ENCODE peak calls at places on chromosomes 3 and 15, in four cellular contexts. P, V, G and Q are unnamed samples.

GRCh38 chr3:12143949-12144504 is 14.7 kb downstream of the TIMP4 start:
- DNase-seq in P (peak; percentile 81), V (no peak), G (no peak), Q (no peak)

GRCh38 chr3:46990573-46991374 is 11.3 kb downstream of the NBEAL2 start:
- DNase-seq in P (no peak), G (no peak), V (no peak), Q (no peak)

GRCh38 chr3:9779721-9780450 is 10.1 kb upstream of the CAMK1 start:
- DNase-seq in P (no peak), V (no peak), G (no peak), Q (no peak)

GRCh38 chr15:48795901-48796300 is 15.0 kb downstream of the CEP152 start:
- DNase-seq in V (no peak), G (no peak), P (no peak), Q (peak; percentile 18)

GRCh38 chr3:170021083-170021482 is 16.7 kb upstream of the GPR160 start:
- DNase-seq in V (no peak), P (no peak), G (no peak), Q (peak; percentile 27)

GRCh38 chr15:41790169-41790568 is 15.9 kb downstream of the MAPKBP1 start:
- DNase-seq in V (no peak), G (no peak), P (no peak), Q (no peak)

GRCh38 chr3:36993326-36994283 is at the start of gene MLH1:
- DNase-seq in G (peak; percentile 53), V (peak; percentile 100), P (peak; percentile 100), Q (peak; percentile 100)

GRCh38 chr3:161177996-161178395 is 43.1 kb upstream of the NMD3 start:
- DNase-seq in G (no peak), V (no peak), P (no peak), Q (no peak)

GRCh38 chr3:146080578-146080977 is 80.4 kb downstream of the PLOD2 start:
- DNase-seq in G (no peak), P (no peak), V (no peak), Q (no peak)

GRCh38 chr3:187197255-187197654 is at the start of gene RTP1:
- DNase-seq in P (no peak), G (no peak), V (peak; percentile 56), Q (peak; percentile 44)

GRCh38 chr15:38899300-38899699 is 334.7 kb upstream of the RASGRP1 start:
- DNase-seq in G (no peak), V (no peak), P (peak; percentile 92), Q (no peak)

GRCh38 chr3:133843634-133844033 is 38.0 kb downstream of the SRPRB start:
- DNase-seq in G (no peak), V (no peak), P (peak; percentile 89), Q (no peak)

GRCh38 chr3:102471001-102471400 is 36.2 kb downstream of the ZPLD1 start:
- DNase-seq in G (peak; percentile 17), P (no peak), V (peak; percentile 78), Q (peak; percentile 86)

GRCh38 chr15:38868326-38869114 is 303.9 kb upstream of the RASGRP1 start:
- DNase-seq in G (no peak), P (peak; percentile 94), V (no peak), Q (peak; percentile 68)

GRCh38 chr3:68972358-68972979 is 40.1 kb upstream of the TAFA4 start:
- DNase-seq in V (peak; percentile 83), P (peak; percentile 51), G (peak; percentile 53), Q (peak; percentile 88)

GRCh38 chr15:81296673-81297072 is 27.3 kb downstream of the STARD5 start:
- DNase-seq in P (no peak), G (no peak), V (no peak), Q (peak; percentile 54)

GRCh38 chr3:124034016-124034808 is 42.3 kb upstream of the ROPN1 start:
- DNase-seq in V (peak; percentile 41), P (no peak), G (no peak), Q (peak; percentile 11)

GRCh38 chr15:41585140-41586047 is 26.4 kb downstream of the TYRO3 start:
- DNase-seq in G (no peak), V (peak; percentile 53), P (peak; percentile 44), Q (peak; percentile 83)

GRCh38 chr15:29656636-29657475 is 165.4 kb downstream of the TJP1 start:
- DNase-seq in P (no peak), G (peak; percentile 62), V (peak; percentile 90), Q (peak; percentile 93)

GRCh38 chr3:181976526-181976925 is 264.8 kb downstream of the SOX2 start:
- DNase-seq in P (no peak), V (no peak), G (no peak), Q (no peak)

GRCh38 chr15:41698779-41699178 is 38.6 kb downstream of the MGA start:
- DNase-seq in V (no peak), P (peak; percentile 70), G (no peak), Q (no peak)

GRCh38 chr3:108538083-108538482 is 27.7 kb upstream of the MYH15 start:
- DNase-seq in P (no peak), G (no peak), V (no peak), Q (no peak)

GRCh38 chr3:192482809-192483208 is 244.5 kb downstream of the FGF12 start:
- DNase-seq in P (no peak), V (no peak), G (no peak), Q (no peak)

GRCh38 chr3:195159819-195160175 is 111.2 kb downstream of the XXYLT1 start:
- DNase-seq in G (no peak), V (no peak), P (peak; percentile 47), Q (no peak)

GRCh38 chr3:56775931-56776461 is 25.8 kb downstream of the ARHGEF3 start:
- DNase-seq in V (no peak), P (peak; percentile 25), G (no peak), Q (no peak)

GRCh38 chr15:76974456-76975083 is 20.4 kb upstream of the PSTPIP1 start:
- DNase-seq in V (no peak), P (no peak), G (no peak), Q (no peak)
- H3K18ac ChIP-seq in V (no peak overlapping the region), P (no peak overlapping the region), G (no peak overlapping the region), Q (no peak overlapping the region)

DNA sequence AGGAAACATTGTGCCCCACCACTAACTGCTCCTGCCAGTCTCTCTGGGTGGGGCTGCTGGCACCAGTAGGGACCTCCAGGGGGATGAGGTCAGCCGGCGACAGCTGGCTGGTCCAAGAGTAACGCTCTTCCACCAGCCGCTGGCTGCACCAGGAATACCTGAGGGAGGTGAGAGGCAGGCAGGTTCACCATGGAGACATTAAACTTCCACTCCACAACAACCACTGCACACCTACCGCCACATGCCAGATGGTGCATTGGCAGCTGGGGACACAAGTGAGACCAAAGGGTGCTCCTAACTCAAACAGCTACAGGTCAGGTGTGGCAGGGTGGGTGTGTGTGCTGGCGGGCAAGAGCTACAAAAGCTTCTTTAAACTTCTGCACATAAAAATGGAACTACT is 4.5 kb downstream of the POLG start:
- DNase-seq in G (no peak), V (no peak), P (no peak), Q (no peak)
- H3K56ac ChIP-seq in G (no peak overlapping the region), V (no peak overlapping the region), P (no peak overlapping the region), Q (no peak overlapping the region)

GRCh38 chr3:139263798-139264197 is 80.0 kb upstream of the MRPS22 start:
- DNase-seq in P (no peak), V (no peak), G (no peak), Q (no peak)
- H3K18ac ChIP-seq in P (no peak overlapping the region), V (no peak overlapping the region), G (no peak overlapping the region), Q (no peak overlapping the region)

DNA sequence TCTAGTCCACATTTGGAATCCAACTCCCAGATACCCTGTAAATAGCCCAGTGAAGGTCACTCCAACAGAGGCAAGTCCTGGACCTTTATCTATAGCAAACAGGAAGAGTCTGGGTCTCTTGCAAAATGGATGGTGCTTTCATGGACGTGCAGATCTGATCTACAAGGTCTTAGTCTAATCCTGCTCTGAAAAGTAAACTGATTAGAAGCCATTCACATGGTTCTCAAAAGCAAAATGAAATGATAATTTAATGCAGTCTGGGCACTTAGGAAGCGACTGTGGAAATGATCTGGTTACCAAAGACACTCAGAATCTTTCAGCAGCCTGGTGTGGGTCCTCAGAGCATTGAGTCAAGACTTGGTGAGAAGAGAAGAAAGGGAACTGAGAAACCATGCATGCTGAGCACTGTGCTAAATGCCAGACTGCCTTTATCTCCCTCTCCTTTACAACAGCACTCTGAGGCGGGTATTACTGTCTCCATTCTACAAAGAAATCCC is 29.0 kb downstream of the AQP9 start:
- DNase-seq in V (no peak), P (no peak), G (no peak), Q (no peak)
- H3K56ac ChIP-seq in V (no peak overlapping the region), P (no peak overlapping the region), G (no peak overlapping the region), Q (no peak overlapping the region)